ENCODE peak calls at places on chromosomes 12 and 14, in four cellular contexts. N is GM12878, H is K562, D is HepG2. T is an unnamed sample.

GRCh38 chr12:6065131-6065871 is 59.2 kb downstream of the VWF start:
- DNase-seq in D (no peak), N (no peak), H (no peak), T (no peak)

GRCh38 chr14:104282332-104283196 is 144.2 kb downstream of the KIF26A start:
- DNase-seq in D (no peak), H (no peak), N (no peak), T (no peak)

GRCh38 chr12:39958377-39958776 is 147.5 kb downstream of the SLC2A13 start:
- DNase-seq in N (no peak), D (peak; percentile 9), H (peak; percentile 26), T (no peak)

GRCh38 chr12:90987101-90987500 is 17.7 kb downstream of the EPYC start:
- DNase-seq in D (no peak), N (no peak), H (no peak), T (no peak)

GRCh38 chr12:53938276-53939140 is at the start of gene HOXC13:
- DNase-seq in N (no peak), H (peak; percentile 96), D (peak; percentile 33), T (peak; percentile 98)

GRCh38 chr12:105092336-105092735 is 8.1 kb upstream of the ALDH1L2 start:
- DNase-seq in D (no peak), H (no peak), N (no peak), T (no peak)

GRCh38 chr12:3463927-3464326 is 27.1 kb upstream of the PRMT8 start:
- DNase-seq in D (no peak), H (no peak), N (no peak), T (no peak)

GRCh38 chr14:30450620-30451019 is 108.3 kb upstream of the G2E3 start:
- DNase-seq in N (no peak), H (no peak), D (no peak), T (no peak)

GRCh38 chr12:65728913-65729793 is 95.1 kb upstream of the HMGA2 start:
- DNase-seq in N (no peak), D (no peak), H (no peak), T (peak; percentile 58)

GRCh38 chr14:99164712-99165111 is 107.3 kb downstream of the BCL11B start:
- DNase-seq in N (no peak), H (no peak), D (no peak), T (no peak)

DNA sequence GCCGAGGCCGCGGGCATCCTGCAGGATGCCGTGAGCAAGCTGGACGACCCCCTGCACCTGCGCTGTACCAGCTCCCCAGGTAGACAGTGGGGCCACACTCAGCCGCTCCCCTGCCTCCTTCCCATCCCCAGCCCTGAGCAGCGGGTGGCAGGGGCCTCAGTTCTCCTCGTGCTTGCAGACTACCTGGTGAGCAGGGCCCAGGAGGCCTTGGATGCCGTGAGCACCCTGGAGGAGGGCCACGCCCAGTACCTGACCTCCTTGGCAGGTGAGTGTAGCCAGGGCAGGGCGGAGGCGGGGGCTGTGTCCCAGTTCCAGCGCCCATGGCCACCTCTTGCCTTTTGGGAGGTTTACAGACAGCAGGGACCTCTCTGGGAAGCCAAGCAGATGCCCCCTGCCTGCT is 22.9 kb downstream of the HIP1R start:
- DNase-seq in H (no peak), N (no peak), D (no peak), T (no peak)
- TF ChIP-seq FOXK2 in H (no peak), N (no peak), D (no peak), T (no peak)

GRCh38 chr14:70884595-70885342 is 22.5 kb upstream of the PCNX1 start:
- DNase-seq in H (peak; percentile 73), N (no peak), D (no peak), T (no peak)
- TF ChIP-seq FOXK2 in H (no peak), N (no peak), D (no peak), T (no peak)

DNA sequence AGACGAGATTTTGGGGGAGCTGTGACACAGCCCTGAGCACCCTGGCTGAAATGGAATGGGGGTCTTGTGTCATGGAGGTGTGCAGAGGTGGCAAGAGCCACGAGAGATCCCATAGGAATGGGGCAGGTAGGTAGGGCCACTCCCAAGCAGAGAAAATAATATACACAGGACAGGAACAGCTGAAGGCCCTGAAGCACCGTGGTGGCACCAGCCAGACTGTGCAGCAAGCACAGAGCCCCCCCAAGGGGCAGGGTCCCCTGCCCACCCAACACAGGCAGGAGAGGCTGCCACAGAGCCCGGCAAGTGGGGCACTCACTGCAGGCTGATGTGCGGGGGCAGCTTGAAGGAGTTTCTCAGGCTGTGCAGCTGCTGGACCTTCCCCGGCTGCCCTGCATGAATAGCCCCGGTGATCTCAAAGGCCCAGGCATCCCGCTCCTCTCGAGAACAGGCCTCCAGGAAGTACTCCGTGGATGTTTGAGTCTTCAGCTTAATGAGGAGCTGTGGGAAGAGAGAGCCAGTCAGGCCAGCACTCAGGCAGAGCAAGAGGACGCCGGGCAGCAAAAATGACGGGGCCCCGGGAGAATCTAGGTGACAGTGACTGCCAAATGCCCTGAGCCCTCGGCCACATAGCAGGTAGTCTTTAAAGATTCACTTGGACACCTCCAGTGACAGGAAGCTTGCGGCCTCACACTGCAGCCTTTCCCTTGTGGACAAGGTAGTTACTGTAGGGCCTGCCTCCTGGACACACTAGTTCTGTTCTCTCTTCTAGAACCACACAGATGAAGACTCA is 16.7 kb downstream of the PLEK2 start:
- DNase-seq in H (no peak), D (no peak), N (no peak), T (no peak)
- TF ChIP-seq FOXK2 in H (no peak), D (no peak), N (no peak), T (no peak)

GRCh38 chr14:42665083-42665482 is 1058.4 kb downstream of the LRFN5 start:
- DNase-seq in D (no peak), H (no peak), N (no peak), T (no peak)
- TF ChIP-seq FOXK2 in D (no peak), H (no peak), N (no peak), T (no peak)

DNA sequence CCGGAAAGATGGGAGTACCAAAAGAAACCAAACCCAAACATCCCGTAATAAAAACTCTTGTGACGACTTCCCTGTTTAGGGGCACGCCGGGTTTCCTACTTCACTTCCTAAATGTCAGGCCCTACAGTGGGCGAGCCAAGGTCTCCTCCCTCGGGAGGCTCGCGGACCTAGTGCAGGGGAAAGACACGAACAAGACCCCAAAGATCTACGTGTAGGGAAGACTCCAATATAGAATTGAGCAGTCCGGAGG is 612 bp downstream of the ATXN3 start:
- DNase-seq in D (peak; percentile 5), N (no peak), H (peak; percentile 33), T (no peak)
- TF ChIP-seq FOXK2 in D (no peak), N (no peak), H (no peak), T (no peak)

DNA sequence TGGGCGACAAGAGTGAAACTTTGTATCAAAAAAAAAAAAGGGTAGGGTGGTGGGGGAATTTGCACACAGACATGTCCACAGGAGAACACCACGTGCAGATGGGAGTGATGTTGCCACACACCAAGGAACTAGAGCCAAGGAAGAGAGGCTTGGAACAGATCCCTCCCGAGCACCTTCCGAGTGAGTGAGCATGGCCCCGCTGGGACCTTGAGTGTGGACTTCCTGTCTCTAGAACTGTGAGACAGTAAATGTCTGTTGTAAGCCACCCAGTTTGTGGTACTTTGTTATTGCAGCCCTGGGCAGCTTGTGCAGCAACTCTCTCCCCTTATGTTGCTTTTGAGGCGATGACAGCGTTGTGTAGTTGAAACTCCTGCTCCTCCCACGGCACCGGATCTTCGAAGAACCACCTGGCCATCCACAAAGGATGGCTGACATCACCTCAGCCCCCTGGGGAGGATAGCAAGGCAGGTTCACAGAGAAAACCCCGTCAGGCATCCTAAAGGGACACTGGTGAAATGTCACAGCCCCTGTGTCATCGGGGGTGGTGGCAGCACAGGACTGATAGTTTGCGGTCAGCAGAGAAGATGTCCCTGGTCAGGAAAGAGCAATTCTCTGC is 54.7 kb upstream of the PLEKHG3 start:
- DNase-seq in D (no peak), H (no peak), N (no peak), T (no peak)
- TF ChIP-seq FOXK2 in D (no peak), H (no peak), N (no peak), T (no peak)

DNA sequence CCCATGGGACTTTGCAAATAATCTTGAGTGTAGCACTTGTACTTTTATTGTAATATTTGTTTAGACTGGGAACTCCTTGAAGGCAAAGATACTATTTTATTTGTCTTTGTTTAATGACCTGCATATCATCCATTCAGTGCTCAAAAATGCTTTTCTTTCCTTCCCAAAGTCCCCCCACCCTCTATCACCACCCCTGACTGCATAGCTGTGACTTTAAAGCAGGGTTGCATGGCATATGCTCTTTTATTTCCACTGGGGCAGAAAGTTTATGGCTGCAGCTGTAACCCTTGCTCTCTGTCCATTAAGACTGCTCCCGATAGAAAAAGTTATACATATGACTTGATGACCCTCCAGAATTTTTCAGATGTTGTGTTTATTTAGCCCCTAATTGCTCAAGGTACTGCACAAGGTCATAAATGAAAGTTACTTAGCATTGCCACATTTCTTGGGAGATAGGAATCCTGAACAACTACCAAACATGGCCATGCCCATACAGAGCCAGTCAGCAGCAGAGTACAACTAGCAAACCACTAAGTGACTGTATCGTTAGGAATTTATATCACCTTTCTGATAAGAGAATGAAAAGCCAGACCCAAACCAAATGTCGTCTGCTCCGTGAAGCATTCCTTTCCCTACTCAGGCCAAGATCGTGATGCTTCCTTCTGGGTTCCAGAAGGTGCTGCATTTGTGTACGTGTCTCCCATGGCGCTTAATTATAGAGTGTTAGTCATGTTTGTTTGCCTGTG is 114.3 kb downstream of the DIP2B start:
- DNase-seq in N (no peak), H (no peak), D (no peak), T (no peak)
- TF ChIP-seq FOXK2 in N (no peak), H (no peak), D (no peak), T (no peak)

DNA sequence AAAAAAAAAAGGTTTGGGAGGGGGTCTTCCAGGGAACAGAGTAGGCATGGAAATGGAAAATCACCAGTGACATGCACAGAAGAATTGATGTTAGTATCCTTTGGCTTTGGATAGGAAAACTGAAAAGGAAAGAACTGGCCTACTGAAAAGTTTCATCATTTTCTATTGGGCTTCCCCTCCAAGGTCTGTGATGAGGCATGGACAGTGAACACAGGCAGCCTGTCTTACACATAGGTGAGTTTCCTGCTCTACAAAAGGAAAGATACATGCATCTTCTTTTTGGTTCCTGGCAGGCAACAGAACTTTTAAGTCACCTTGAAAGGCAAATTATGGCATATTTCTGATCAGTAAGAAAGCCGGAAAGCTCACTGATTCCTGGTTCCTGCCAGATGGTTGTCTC is 5.8 kb downstream of the BMAL2 start:
- DNase-seq in D (no peak), H (no peak), N (no peak), T (no peak)
- TF ChIP-seq FOXK2 in D (no peak), H (no peak), N (no peak), T (no peak)

DNA sequence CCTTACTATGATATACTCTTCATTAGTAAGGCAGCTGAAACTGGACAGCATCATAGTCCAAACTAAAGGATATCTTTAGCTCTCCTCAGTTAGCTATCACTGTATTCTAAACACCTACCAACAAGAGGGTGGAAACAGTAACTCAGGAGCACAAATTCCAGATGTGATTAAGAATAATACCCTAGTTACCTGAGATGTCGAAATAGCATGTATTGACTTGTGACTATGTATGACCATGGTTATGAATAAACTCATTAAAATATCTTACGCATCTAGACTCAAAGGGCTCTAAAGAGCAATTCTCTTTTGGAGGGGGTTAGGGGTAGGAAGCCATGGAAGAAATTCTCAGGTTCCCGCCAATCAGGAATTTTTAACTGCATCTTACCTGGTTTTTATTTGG is 90.8 kb downstream of the C2CD5 start:
- DNase-seq in N (no peak), H (no peak), D (no peak), T (no peak)
- TF ChIP-seq FOXK2 in N (no peak), H (no peak), D (no peak), T (no peak)

GRCh38 chr12:29516431-29516875 is 19.0 kb upstream of the OVCH1 start:
- DNase-seq in D (no peak), H (no peak), N (no peak), T (no peak)

GRCh38 chr12:29521951-29522350 is 24.5 kb upstream of the OVCH1 start:
- DNase-seq in N (no peak), H (no peak), D (no peak), T (no peak)

GRCh38 chr12:29518407-29518806 is 20.9 kb upstream of the OVCH1 start:
- DNase-seq in H (no peak), D (no peak), N (no peak), T (no peak)

GRCh38 chr12:29517265-29517664 is 19.8 kb upstream of the OVCH1 start:
- DNase-seq in D (no peak), H (peak; percentile 5), N (no peak), T (no peak)

GRCh38 chr12:29519585-29520182 is 22.2 kb upstream of the OVCH1 start:
- DNase-seq in H (peak; percentile 49), N (no peak), D (peak; percentile 28), T (peak; percentile 21)
- TF ChIP-seq FOXK2 in H (no peak), N (no peak), D (no peak), T (no peak)

T was measured in HEK293T.